ENCODE peak calls at places on chromosomes 2 and 18, in seven cellular contexts. V, W, N, M, G, Z and C are unnamed samples.
A peak's percentile ranks its signal among the peaks of the same experiment; 100 is the strongest.

GRCh38 chr2:15316370-15316814 is 244.7 kb downstream of the NBAS start:
- DNase-seq in V (no peak), W (peak; percentile 52), N (no peak), M (peak; percentile 29), G (no peak), Z (no peak), C (no peak)

GRCh38 chr2:13681936-13682335 is 950.6 kb upstream of the LRATD1 start:
- DNase-seq in V (peak; percentile 42), W (no peak), N (no peak), M (no peak), G (no peak), Z (no peak), C (no peak)

GRCh38 chr2:119175517-119175916 is 17.0 kb upstream of the C1QL2 start:
- DNase-seq in V (no peak), W (no peak), N (no peak), M (no peak), G (no peak), Z (no peak), C (no peak)

GRCh38 chr2:239369631-239370161 is 31.1 kb downstream of the HDAC4 start:
- DNase-seq in V (no peak), W (no peak), N (no peak), M (no peak), G (no peak), Z (peak; percentile 27), C (no peak)

GRCh38 chr2:1707771-1708351 is 36.5 kb downstream of the PXDN start:
- DNase-seq in V (peak; percentile 90), W (peak; percentile 82), N (peak; percentile 61), M (peak; percentile 98), G (peak; percentile 90), Z (peak; percentile 83), C (no peak)

GRCh38 chr2:104853926-104854506 is at the start of gene POU3F3:
- DNase-seq in V (no peak), W (peak; percentile 99), N (peak; percentile 96), M (peak; percentile 99), G (no peak), Z (peak; percentile 10), C (peak; percentile 98)

GRCh38 chr2:30267576-30267975 is 36.2 kb downstream of the LBH start:
- DNase-seq in V (no peak), W (no peak), N (no peak), M (no peak), G (no peak), Z (no peak), C (no peak)

GRCh38 chr2:219230201-219230540 is 565 bp downstream of the ANKZF1 start:
- DNase-seq in V (peak; percentile 55), W (peak; percentile 51), N (no peak), M (peak; percentile 79), G (peak; percentile 67), Z (peak; percentile 73), C (peak; percentile 56)

GRCh38 chr18:48592540-48592939 is 53.7 kb downstream of the CTIF start:
- DNase-seq in V (no peak), W (no peak), N (no peak), M (no peak), G (no peak), Z (peak; percentile 48), C (no peak)

GRCh38 chr18:21484851-21485636 is 115.5 kb downstream of the ESCO1 start:
- DNase-seq in V (peak; percentile 21), W (no peak), N (no peak), M (no peak), G (peak; percentile 37), Z (no peak), C (no peak)

GRCh38 chr2:127208313-127208712 is 11.8 kb downstream of the CYP27C1 start:
- DNase-seq in V (peak; percentile 19), W (peak; percentile 86), N (no peak), M (peak; percentile 71), G (peak; percentile 30), Z (no peak), C (no peak)

GRCh38 chr18:8480506-8481328 is 128.5 kb upstream of the RAB12 start:
- DNase-seq in V (peak; percentile 73), W (peak; percentile 61), N (peak; percentile 20), M (peak; percentile 72), G (peak; percentile 55), Z (peak; percentile 66), C (no peak)

GRCh38 chr18:6543330-6543908 is 128.7 kb upstream of the L3MBTL4 start:
- DNase-seq in V (peak; percentile 55), W (no peak), N (no peak), M (peak; percentile 74), G (peak; percentile 48), Z (peak; percentile 63), C (no peak)

GRCh38 chr2:101418704-101419663 is 31.7 kb upstream of the CREG2 start:
- DNase-seq in V (peak; percentile 74), W (no peak), N (peak; percentile 18), M (peak; percentile 62), G (peak; percentile 68), Z (peak; percentile 84), C (no peak)

GRCh38 chr2:58227171-58227917 is 13.8 kb downstream of the FANCL start:
- DNase-seq in V (no peak), W (no peak), N (no peak), M (no peak), G (no peak), Z (no peak), C (no peak)

GRCh38 chr2:233387667-233388528 is 33.6 kb downstream of the DGKD start:
- DNase-seq in V (peak; percentile 96), W (no peak), N (no peak), M (no peak), G (peak; percentile 53), Z (no peak), C (peak; percentile 36)

GRCh38 chr18:3230401-3231334 is 10.9 kb upstream of the MYOM1 start:
- DNase-seq in V (peak; percentile 31), W (peak; percentile 64), N (no peak), M (peak; percentile 57), G (peak; percentile 46), Z (no peak), C (no peak)

GRCh38 chr2:240596080-240596460 is 9.5 kb downstream of the CAPN10 start:
- DNase-seq in V (no peak), W (no peak), N (no peak), M (no peak), G (no peak), Z (no peak), C (no peak)

GRCh38 chr2:96164459-96165184 is 19.4 kb upstream of the DUSP2 start:
- DNase-seq in V (no peak), W (peak; percentile 79), N (no peak), M (peak; percentile 75), G (no peak), Z (no peak), C (no peak)

GRCh38 chr18:37486848-37487247 is 78.8 kb downstream of the CELF4 start:
- DNase-seq in V (no peak), W (no peak), N (no peak), M (no peak), G (no peak), Z (no peak), C (no peak)

GRCh38 chr2:205482399-205483065 is 199.8 kb upstream of the NRP2 start:
- DNase-seq in V (peak; percentile 36), W (peak; percentile 70), N (no peak), M (peak; percentile 27), G (no peak), Z (no peak), C (peak; percentile 74)

DNA sequence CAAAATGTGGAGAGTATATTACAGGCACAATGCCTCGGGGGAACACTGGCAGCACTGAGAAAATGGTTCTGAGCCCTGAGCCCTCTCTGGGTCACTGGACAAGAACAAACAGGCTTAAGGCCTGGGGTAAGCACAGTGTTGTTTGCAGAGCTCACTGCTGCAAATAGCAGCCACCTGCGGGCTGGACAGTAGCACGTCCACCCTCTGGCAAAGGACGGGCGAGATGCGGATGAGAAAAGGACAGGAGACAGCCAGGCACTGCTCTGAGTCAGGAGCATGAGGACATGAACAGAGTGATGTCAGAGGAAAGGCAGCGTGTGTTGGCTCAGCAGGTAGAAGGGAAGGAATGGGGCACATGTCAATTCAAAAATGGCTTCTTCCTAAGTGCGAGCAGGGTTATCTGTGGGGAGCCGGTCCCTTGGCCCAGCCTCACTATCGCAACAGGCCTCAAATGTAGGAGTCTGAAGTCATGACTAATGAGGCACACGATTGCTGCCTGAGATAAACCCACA is 25.9 kb upstream of the NEB start:
- DNase-seq in V (no peak), W (no peak), N (peak; percentile 46), M (peak; percentile 88), G (no peak), Z (peak; percentile 87), C (peak; percentile 7)
- H3K23ac ChIP-seq in V (no peak overlapping the region), W (no peak overlapping the region), N (no peak overlapping the region), M (no peak overlapping the region), G (no peak overlapping the region), Z (no peak overlapping the region), C (no peak overlapping the region)

DNA sequence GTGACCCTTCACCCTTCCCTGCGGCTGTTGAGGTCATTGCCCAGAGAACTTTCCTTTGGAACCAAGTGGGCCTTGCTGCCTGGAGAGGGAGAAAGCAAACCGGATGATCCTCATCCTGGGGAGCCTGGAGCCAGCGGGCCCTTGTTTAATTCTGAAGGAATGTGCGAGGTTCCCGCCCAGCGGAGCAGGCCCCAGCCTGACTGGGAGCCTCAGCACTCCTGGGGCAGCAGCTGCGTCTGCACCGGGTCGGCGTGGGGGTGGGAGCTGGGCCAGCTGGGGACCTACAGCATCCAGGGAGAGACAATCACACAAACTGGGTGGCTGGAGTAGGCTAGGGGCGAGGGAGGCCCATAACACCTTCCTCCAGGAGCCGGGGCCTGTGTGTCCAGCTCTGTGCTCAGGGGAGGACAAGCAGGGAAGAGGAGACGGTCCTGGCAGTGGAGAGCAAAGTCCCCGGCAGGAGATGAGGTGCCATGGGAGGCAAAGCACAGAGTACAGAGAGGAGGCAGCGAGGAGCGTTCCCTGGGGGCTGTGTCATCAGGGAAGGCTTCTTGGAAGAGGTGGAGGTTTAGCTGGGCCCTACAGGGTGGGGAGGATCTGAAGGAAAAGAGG is 61.9 kb upstream of the HAAO start:
- DNase-seq in V (peak; percentile 23), W (no peak), N (no peak), M (peak; percentile 35), G (peak; percentile 50), Z (peak; percentile 26), C (no peak)
- H3K23ac ChIP-seq in V (peak overlapping the region; percentile 82), W (no peak overlapping the region), N (peak overlapping the region; percentile 40), M (no peak overlapping the region), G (no peak overlapping the region), Z (no peak overlapping the region), C (no peak overlapping the region)

GRCh38 chr2:149527998-149528775 is 59.4 kb downstream of the MMADHC start:
- DNase-seq in V (no peak), W (no peak), N (no peak), M (no peak), G (no peak), Z (no peak), C (no peak)
- H3K23ac ChIP-seq in V (no peak overlapping the region), W (no peak overlapping the region), N (no peak overlapping the region), M (no peak overlapping the region), G (no peak overlapping the region), Z (no peak overlapping the region), C (no peak overlapping the region)

GRCh38 chr2:232353096-232353495 is 25.5 kb upstream of the ALPP start:
- DNase-seq in V (no peak), W (no peak), N (no peak), M (no peak), G (no peak), Z (no peak), C (no peak)

GRCh38 chr2:232353660-232354059 is 24.9 kb upstream of the ALPP start:
- DNase-seq in V (no peak), W (no peak), N (no peak), M (no peak), G (no peak), Z (no peak), C (no peak)

GRCh38 chr2:232352511-232353091 is 25.9 kb upstream of the ALPP start:
- DNase-seq in V (no peak), W (no peak), N (no peak), M (no peak), G (no peak), Z (no peak), C (no peak)

GRCh38 chr2:232351686-232352510 is 26.7 kb upstream of the ALPP start:
- DNase-seq in V (no peak), W (no peak), N (no peak), M (no peak), G (no peak), Z (no peak), C (no peak)

GRCh38 chr2:232354069-232354468 is 24.5 kb upstream of the ALPP start:
- DNase-seq in V (no peak), W (no peak), N (no peak), M (no peak), G (no peak), Z (no peak), C (no peak)
- H3K23ac ChIP-seq in V (no peak overlapping the region), W (no peak overlapping the region), N (no peak overlapping the region), M (no peak overlapping the region), G (no peak overlapping the region), Z (no peak overlapping the region), C (no peak overlapping the region)